ENCODE peak calls at places on chromosomes 11 and 22, in seven cellular contexts. D, U, N, L, E, B and K are unnamed samples. For H3K36me3 and H3K4me1, the result is how much of the 10 kb centered on the place peaks cover.

GRCh38 chr11:64419818-64420485 is 61.0 kb downstream of the RPS6KA4 start:
- DNase-seq in N (no peak), B (no peak), U (no peak), E (no peak), D (no peak), L (no peak), K (no peak)

GRCh38 chr11:65866524-65867283 is 5.9 kb downstream of the EFEMP2 start:
- DNase-seq in E (no peak), B (no peak), N (no peak), D (no peak), U (no peak), L (no peak), K (no peak)

GRCh38 chr22:22752556-22753477 is 108.4 kb downstream of the GGTLC2 start:
- DNase-seq in D (peak), U (peak), N (no peak), L (peak), B (no peak), E (peak), K (peak)

GRCh38 chr11:131877246-131877645 is 506.8 kb downstream of the NTM start:
- DNase-seq in N (no peak), D (no peak), E (no peak), U (no peak), L (no peak), B (no peak), K (no peak)

GRCh38 chr11:8917157-8917820 is 6.3 kb downstream of the AKIP1 start:
- DNase-seq in B (peak), E (peak), D (peak), L (no peak), U (no peak), N (peak), K (peak)

GRCh38 chr11:34860034-34860433 is 56.1 kb downstream of the APIP start:
- DNase-seq in N (no peak), E (no peak), B (no peak), D (no peak), L (no peak), U (no peak), K (no peak)

GRCh38 chr11:29173660-29174062 is 843.2 kb downstream of the KCNA4 start:
- DNase-seq in D (no peak), L (no peak), U (no peak), N (no peak), B (no peak), E (no peak), K (no peak)

GRCh38 chr11:69938206-69938605 is 119.0 kb upstream of the FGF3 start:
- DNase-seq in B (no peak), E (no peak), N (no peak), U (no peak), D (no peak), L (no peak), K (no peak)

GRCh38 chr11:106422585-106422984 is 345.1 kb downstream of the AASDHPPT start:
- DNase-seq in D (no peak), E (no peak), N (no peak), B (no peak), U (no peak), L (no peak), K (no peak)

GRCh38 chr11:64436025-64436424 is 77.1 kb downstream of the RPS6KA4 start:
- DNase-seq in L (no peak), D (no peak), E (no peak), N (no peak), B (no peak), U (no peak), K (no peak)

GRCh38 chr11:88312665-88313064 is 24.9 kb downstream of the CTSC start:
- DNase-seq in U (no peak), E (no peak), L (no peak), B (no peak), D (no peak), N (no peak), K (no peak)

GRCh38 chr11:10375280-10376048 is 70.6 kb downstream of the ADM start:
- DNase-seq in N (no peak), L (no peak), U (no peak), D (no peak), B (no peak), E (no peak), K (no peak)

GRCh38 chr11:90448280-90448679 is 225.4 kb upstream of the CHORDC1 start:
- DNase-seq in L (no peak), E (no peak), U (no peak), D (no peak), B (no peak), N (no peak), K (no peak)

GRCh38 chr11:111841370-111842053 is 29.9 kb downstream of the ALG9 start:
- DNase-seq in U (peak), D (peak), L (peak), E (peak), N (peak), B (peak), K (peak)

GRCh38 chr11:118913411-118914125 is 12.2 kb downstream of the BCL9L start:
- DNase-seq in B (no peak), N (no peak), E (no peak), U (peak), D (peak), L (peak), K (no peak)

GRCh38 chr22:41532908-41533825 is 11.1 kb downstream of the POLR3H start:
- DNase-seq in B (peak), D (peak), N (peak), U (peak), E (peak), L (peak), K (peak)

GRCh38 chr22:45332001-45332400 is 22.3 kb downstream of the FAM118A start:
- DNase-seq in U (no peak), D (no peak), E (no peak), L (no peak), N (no peak), B (no peak), K (no peak)
- H3K36me3 ChIP-seq in U (half or more), D (half or more), E (under half), L (under half), N (half or more), B (under half), K (under half)

GRCh38 chr11:19604679-19605375 is 107.8 kb upstream of the NAV2 start:
- DNase-seq in E (no peak), L (no peak), B (no peak), N (no peak), D (no peak), U (no peak), K (no peak)
- H3K4me3 ChIP-seq in E (no peak), L (no peak), B (no peak), N (no peak), D (no peak), U (no peak), K (no peak)

GRCh38 chr11:114202011-114202609 is 94.1 kb upstream of the NNMT start:
- DNase-seq in N (no peak), D (no peak), L (no peak), B (no peak), U (no peak), E (no peak), K (no peak)

GRCh38 chr11:114200785-114201184 is 95.4 kb upstream of the NNMT start:
- DNase-seq in D (no peak), L (no peak), B (no peak), E (no peak), U (no peak), N (no peak), K (no peak)

GRCh38 chr11:114199051-114199450 is 97.1 kb upstream of the NNMT start:
- DNase-seq in U (no peak), N (no peak), L (no peak), E (no peak), D (no peak), B (no peak), K (no peak)

GRCh38 chr11:114201219-114201618 is 95.0 kb upstream of the NNMT start:
- DNase-seq in D (no peak), N (no peak), E (no peak), B (no peak), U (no peak), L (no peak), K (no peak)

DNA sequence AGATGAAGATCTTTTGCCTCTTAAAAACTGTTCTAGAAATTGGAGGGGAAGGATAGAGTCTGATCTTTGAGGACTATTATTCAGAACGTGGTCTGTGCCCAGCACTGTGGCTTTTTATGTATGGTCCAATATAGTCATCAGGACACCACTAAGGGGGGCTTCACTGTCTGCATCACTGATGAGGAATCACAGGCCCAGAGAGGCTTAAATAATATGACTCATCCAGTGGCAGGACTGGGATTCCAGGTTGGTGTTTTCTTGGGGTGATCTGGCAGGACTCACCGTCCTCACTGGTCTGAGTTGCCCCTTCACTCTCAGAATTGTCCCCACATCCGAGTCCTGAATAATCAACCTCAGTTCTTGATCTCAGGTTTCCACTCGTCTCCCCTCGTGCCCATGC is 95.8 kb upstream of the NNMT start:
- DNase-seq in L (no peak), B (no peak), D (no peak), E (no peak), U (no peak), N (no peak), K (no peak)
- H3K4me1 ChIP-seq in L (half or more), B (under half), D (under half), E (under half), U (under half), N (under half), K (under half)

GRCh38 chr22:38731703-38732161 is 24.1 kb downstream of the SUN2 start:
- DNase-seq in D (no peak), B (no peak), N (no peak), E (no peak), U (no peak), L (no peak), K (no peak)

GRCh38 chr22:38735126-38735464 is 20.7 kb downstream of the SUN2 start:
- DNase-seq in N (no peak), L (no peak), E (no peak), B (no peak), D (no peak), U (no peak), K (no peak)

GRCh38 chr22:38734203-38735100 is 21.3 kb downstream of the SUN2 start:
- DNase-seq in E (no peak), N (no peak), B (no peak), D (no peak), U (no peak), L (peak), K (no peak)

GRCh38 chr22:38732251-38732815 is 23.5 kb downstream of the SUN2 start:
- DNase-seq in D (no peak), E (no peak), U (no peak), N (no peak), L (no peak), B (no peak), K (no peak)

GRCh38 chr22:38733329-38734202 is 22.2 kb downstream of the SUN2 start:
- DNase-seq in B (peak), N (no peak), L (peak), U (no peak), E (peak), D (peak), K (no peak)
- H3K36me3 ChIP-seq in B (under half), N (half or more), L (under half), U (half or more), E (under half), D (half or more), K (under half)

GRCh38 chr11:45885921-45886721 is 670 bp downstream of the MAPK8IP1 start:
- DNase-seq in N (no peak), D (no peak), U (no peak), B (peak), L (no peak), E (no peak), K (no peak)
- H3K4me3 ChIP-seq in N (peak), D (no peak), U (peak), B (peak), L (no peak), E (peak), K (peak)

GRCh38 chr11:114063149-114063828 is 3.8 kb downstream of the ZBTB16 start:
- DNase-seq in L (no peak), E (no peak), B (no peak), D (no peak), N (no peak), U (no peak), K (no peak)
- H3K4me1 ChIP-seq in L (half or more), E (under half), B (under half), D (under half), N (under half), U (under half), K (under half)